ENCODE peak calls at places on chromosomes 4 and X, in five cellular contexts. F is PC-9; M is mammary epithelial cell; J is CD4-positive, CD25-positive, alpha-beta regulatory T cell; H is HCT116. E is an unnamed sample.

GRCh38 chr4:5139141-5139540 is 87.9 kb downstream of the STK32B start:
- DNase-seq in F (no peak), M (no peak), J (no peak), H (no peak), E (no peak)

GRCh38 chrX:12567857-12568256 is 223.4 kb upstream of the PRPS2 start:
- DNase-seq in F (no peak), M (no peak), J (no peak), H (no peak), E (no peak)

GRCh38 chrX:120690344-120690743 is 60.5 kb upstream of the C1GALT1C1 start:
- DNase-seq in F (no peak), M (no peak), J (no peak), H (no peak), E (no peak)

GRCh38 chr4:68141852-68142251 is 12.2 kb upstream of the TMPRSS11F start:
- DNase-seq in F (no peak), M (peak), J (no peak), H (no peak), E (no peak)

GRCh38 chr4:10087152-10087791 is 29.3 kb downstream of the WDR1 start:
- DNase-seq in F (no peak), M (no peak), J (no peak), H (no peak), E (no peak)

GRCh38 chrX:84453351-84454246 is 48.7 kb downstream of the HDX start:
- DNase-seq in F (no peak), M (peak), J (no peak), H (no peak), E (no peak)

GRCh38 chr4:2535386-2536192 is 858 bp upstream of the FAM193A start:
- DNase-seq in F (no peak), M (no peak), J (peak), H (no peak), E (no peak)

GRCh38 chr4:185994750-185995149 is 74.2 kb upstream of the TLR3 start:
- DNase-seq in F (no peak), M (no peak), J (no peak), H (no peak), E (no peak)

GRCh38 chr4:153472122-153473037 is 6.2 kb downstream of the TMEM131L start:
- DNase-seq in F (no peak), M (no peak), J (no peak), H (no peak), E (no peak)
- H3K4me3 ChIP-seq in F (no peak), M (no peak), J (peak), H (no peak), E (no peak)

DNA sequence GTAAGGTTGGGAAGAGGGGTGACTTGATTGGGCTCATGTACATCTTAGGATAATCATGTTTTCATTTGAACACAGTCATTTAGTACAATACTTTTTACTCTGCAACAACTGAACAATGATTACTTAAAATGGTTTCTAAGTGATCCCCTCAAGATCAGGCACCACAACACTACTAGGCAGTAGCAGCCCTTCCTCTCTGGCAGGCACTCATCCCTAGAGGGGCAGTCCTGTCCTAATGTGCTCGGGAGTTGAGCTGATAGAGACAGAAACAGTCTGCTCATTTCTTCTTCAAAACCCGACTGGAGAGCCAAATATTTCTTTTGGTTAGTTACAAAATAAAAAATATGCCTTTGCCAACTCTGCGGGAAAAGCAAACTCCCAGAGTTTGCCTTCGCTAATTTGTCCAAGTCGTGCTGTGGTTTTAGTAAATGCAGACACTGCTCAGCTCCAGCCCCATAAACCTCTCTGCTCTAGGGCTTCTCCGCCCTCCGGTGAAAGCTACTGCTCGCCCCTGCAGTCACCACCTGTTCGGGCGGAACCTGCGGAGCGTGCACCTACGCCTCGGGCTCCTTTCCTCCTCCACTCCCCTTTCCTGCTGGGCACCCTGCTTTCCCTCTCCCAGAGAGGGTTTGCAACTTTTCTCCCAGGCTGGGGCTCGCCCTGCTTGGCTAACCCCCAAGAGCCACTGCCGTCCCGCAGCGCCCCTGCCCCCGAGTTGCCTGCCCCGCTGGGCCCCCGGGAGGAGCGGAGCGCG is 524 bp upstream of the NPNT start:
- DNase-seq in F (peak), M (peak), J (no peak), H (peak), E (no peak)
- H3K4me3 ChIP-seq in F (no peak), M (peak), J (no peak), H (peak), E (peak)

DNA sequence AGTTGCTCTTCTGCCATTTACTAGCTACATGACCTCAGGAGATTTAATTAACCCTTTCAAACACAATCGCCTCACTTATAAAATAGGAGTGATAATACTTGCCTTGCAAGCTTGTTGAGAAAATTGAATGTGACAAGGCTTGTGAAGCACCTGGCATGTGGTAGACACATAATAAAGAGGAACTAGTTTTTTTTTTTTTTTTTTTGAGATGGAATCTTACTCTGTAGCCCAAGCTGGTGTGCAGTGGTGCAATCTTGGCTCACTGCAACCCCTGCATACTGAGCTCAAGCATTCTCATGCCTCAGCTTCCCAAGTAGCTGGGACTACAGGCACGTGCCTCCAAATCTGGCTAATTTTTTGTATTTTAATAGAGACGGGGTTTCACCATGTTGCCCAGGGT is 73.7 kb upstream of the STIM2 start:
- DNase-seq in F (no peak), M (no peak), J (no peak), H (no peak), E (no peak)
- H3K4me3 ChIP-seq in F (no peak), M (no peak), J (no peak), H (no peak), E (no peak)

GRCh38 chrX:2401201-2401589 is 99.6 kb downstream of the DHRSX start:
- DNase-seq in F (no peak), M (peak), J (no peak), H (no peak), E (no peak)

GRCh38 chrX:2401590-2402360 is 99.0 kb downstream of the DHRSX start:
- DNase-seq in F (no peak), M (peak), J (no peak), H (peak), E (no peak)

GRCh38 chrX:2398341-2398656 is 102.5 kb downstream of the DHRSX start:
- DNase-seq in F (no peak), M (no peak), J (no peak), H (no peak), E (no peak)

GRCh38 chrX:2404816-2405215 is 96.0 kb downstream of the DHRSX start:
- DNase-seq in F (no peak), M (no peak), J (no peak), H (no peak), E (no peak)

DNA sequence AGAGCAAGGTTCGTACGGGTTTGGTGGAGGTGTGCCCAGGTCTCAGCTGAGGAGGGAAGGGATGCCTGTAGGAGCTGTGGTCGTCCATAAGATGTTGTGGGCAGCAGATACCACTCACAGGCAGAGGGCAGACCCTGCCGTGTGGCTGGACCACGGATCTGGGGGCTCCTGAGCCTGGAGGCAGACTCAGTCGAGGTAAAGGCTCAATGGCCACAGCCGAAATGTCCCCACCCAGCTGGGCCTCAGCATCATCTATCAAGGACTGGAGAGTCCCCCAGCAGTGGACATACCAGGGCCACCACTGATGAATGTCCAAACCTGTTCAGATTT is 98.5 kb downstream of the DHRSX start:
- DNase-seq in F (no peak), M (no peak), J (no peak), H (no peak), E (no peak)
- H3K4me3 ChIP-seq in F (no peak), M (no peak), J (no peak), H (peak), E (no peak)

GRCh38 chrX:20221902-20222301 is 44.8 kb downstream of the RPS6KA3 start:
- DNase-seq in F (no peak), M (no peak), J (no peak), H (no peak), E (no peak)

GRCh38 chrX:20217279-20217678 is 49.4 kb downstream of the RPS6KA3 start:
- DNase-seq in F (no peak), M (peak), J (no peak), H (peak), E (peak)

GRCh38 chrX:20217906-20218305 is 48.8 kb downstream of the RPS6KA3 start:
- DNase-seq in F (no peak), M (no peak), J (no peak), H (no peak), E (no peak)

GRCh38 chrX:20215565-20215964 is 51.1 kb downstream of the RPS6KA3 start:
- DNase-seq in F (no peak), M (no peak), J (no peak), H (no peak), E (no peak)

DNA sequence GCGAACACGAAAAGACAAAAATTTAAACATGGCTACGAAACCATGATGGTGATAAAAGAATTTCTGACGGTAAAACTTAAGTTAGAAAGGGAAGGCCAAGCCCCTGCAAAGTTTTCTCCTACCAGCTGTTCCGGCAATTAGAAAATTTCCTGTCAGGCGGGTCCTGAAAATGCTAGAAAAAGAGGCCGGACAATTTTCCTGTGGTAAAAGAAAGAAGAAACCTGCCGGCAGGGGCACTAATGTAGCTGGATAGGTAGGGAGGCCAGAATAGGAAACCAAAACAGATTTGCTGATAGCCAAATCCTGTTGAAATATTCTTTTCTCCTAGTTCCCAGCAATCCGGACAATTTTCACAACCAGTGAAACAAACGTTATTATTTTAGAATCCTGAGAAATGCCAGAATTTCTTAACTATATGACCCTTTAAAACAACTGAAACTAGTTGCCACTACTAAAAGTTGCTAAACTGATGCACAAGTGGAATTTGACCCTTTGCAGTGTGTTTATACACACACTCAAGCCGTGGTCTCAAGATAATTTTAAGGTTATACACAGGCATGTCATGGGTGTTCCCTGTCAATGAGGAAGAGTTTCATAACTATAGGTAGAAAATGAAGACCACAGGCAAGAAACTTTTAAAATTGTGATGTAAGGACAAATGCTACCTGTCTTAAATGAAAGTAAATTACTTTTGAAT is 47.8 kb downstream of the RPS6KA3 start:
- DNase-seq in F (no peak), M (no peak), J (no peak), H (no peak), E (no peak)
- H3K4me3 ChIP-seq in F (no peak), M (no peak), J (no peak), H (no peak), E (no peak)

GRCh38 chr4:110840221-110840654 is 217.4 kb upstream of the PITX2 start:
- DNase-seq in F (no peak), M (no peak), J (no peak), H (no peak), E (no peak)

DNA sequence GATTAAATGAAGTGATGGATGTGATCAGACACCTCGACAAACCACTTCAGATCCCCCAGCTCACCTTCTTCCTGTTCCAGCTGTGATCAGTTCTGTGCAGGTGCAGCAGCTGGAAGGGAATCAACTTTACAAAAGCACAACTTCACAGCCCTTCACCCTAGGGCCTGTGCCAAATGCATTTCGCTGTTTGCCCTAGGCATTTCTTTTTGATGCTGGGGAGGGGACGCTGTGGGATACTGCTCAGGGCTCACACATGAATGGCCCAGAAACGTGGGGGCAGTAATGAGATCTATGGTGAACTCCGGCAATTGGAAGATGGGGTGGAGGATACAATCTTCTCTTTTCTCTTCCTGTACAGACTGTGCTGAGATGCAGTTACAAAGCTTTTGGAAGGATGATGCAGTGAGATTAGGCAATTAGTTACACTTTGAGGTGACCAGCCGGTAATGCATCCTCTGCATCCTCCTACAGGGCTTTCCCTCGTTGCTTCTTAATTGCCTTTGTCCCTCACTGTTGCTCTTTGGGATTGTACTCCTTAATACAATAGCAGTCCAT is 215.1 kb upstream of the PITX2 start:
- DNase-seq in F (no peak), M (no peak), J (no peak), H (no peak), E (no peak)
- H3K4me3 ChIP-seq in F (no peak), M (no peak), J (no peak), H (no peak), E (no peak)

GRCh38 chrX:34560180-34560579 is 96.9 kb downstream of the TMEM47 start:
- DNase-seq in F (no peak), M (no peak), J (no peak), H (no peak), E (no peak)

GRCh38 chrX:34557733-34558132 is 99.4 kb downstream of the TMEM47 start:
- DNase-seq in F (no peak), M (no peak), J (no peak), H (no peak), E (no peak)

GRCh38 chrX:34562006-34562405 is 95.1 kb downstream of the TMEM47 start:
- DNase-seq in F (no peak), M (no peak), J (no peak), H (no peak), E (no peak)

GRCh38 chrX:34563061-34563460 is 94.0 kb downstream of the TMEM47 start:
- DNase-seq in F (no peak), M (no peak), J (no peak), H (no peak), E (no peak)

GRCh38 chrX:34559325-34559724 is 97.8 kb downstream of the TMEM47 start:
- DNase-seq in F (no peak), M (peak), J (no peak), H (no peak), E (no peak)
- H3K4me3 ChIP-seq in F (no peak), M (no peak), J (no peak), H (no peak), E (no peak)

GRCh38 chrX:44875185-44875489 is 2.1 kb downstream of the KDM6A start:
- DNase-seq in F (no peak), M (no peak), J (no peak), H (no peak), E (no peak)
- H3K4me3 ChIP-seq in F (peak), M (peak), J (peak), H (peak), E (peak)

E was measured in SK-N-MC.